ENCODE peak calls at places on chromosomes 16 and 17, in ten cellular contexts. One of them, this sample, is unnamed.

GRCh38 chr16:85515830-85516397 is 97.2 kb upstream of the GSE1 start:
- DNase-seq in stomach: peak; percentile 69
- DNase-seq in Peyer's patch: no peak
- DNase-seq in ovary: no peak
- DNase-seq in heart left ventricle: no peak
- DNase-seq in IMR-90: no peak
- DNase-seq in H1: no peak
- DNase-seq in gastrocnemius medialis: no peak
- DNase-seq in prostate gland: no peak
- DNase-seq in uterus: no peak
- DNase-seq in this sample: peak; percentile 89

GRCh38 chr16:77897038-77897437 is 108.7 kb downstream of the VAT1L start:
- DNase-seq in ovary: no peak
- DNase-seq in gastrocnemius medialis: no peak
- DNase-seq in Peyer's patch: no peak
- DNase-seq in IMR-90: peak; percentile 54
- DNase-seq in H1: no peak
- DNase-seq in uterus: no peak
- DNase-seq in prostate gland: no peak
- DNase-seq in stomach: no peak
- DNase-seq in heart left ventricle: no peak
- DNase-seq in this sample: no peak

GRCh38 chr17:75632863-75633483 is at the start of gene SMIM5:
- DNase-seq in H1: peak; percentile 97
- DNase-seq in IMR-90: peak; percentile 83
- DNase-seq in stomach: peak; percentile 89
- DNase-seq in heart left ventricle: peak; percentile 90
- DNase-seq in uterus: peak; percentile 88
- DNase-seq in gastrocnemius medialis: peak; percentile 63
- DNase-seq in prostate gland: peak; percentile 78
- DNase-seq in ovary: peak; percentile 90
- DNase-seq in Peyer's patch: peak; percentile 79
- DNase-seq in this sample: peak; percentile 89

GRCh38 chr17:76384987-76385891 is 830 bp downstream of the SPHK1 start:
- DNase-seq in H1: peak; percentile 74
- DNase-seq in IMR-90: peak; percentile 73
- DNase-seq in ovary: no peak
- DNase-seq in Peyer's patch: no peak
- DNase-seq in gastrocnemius medialis: no peak
- DNase-seq in prostate gland: no peak
- DNase-seq in heart left ventricle: peak; percentile 59
- DNase-seq in stomach: peak; percentile 31
- DNase-seq in uterus: no peak
- DNase-seq in this sample: peak; percentile 50

GRCh38 chr16:10009691-10010090 is 172.5 kb downstream of the GRIN2A start:
- DNase-seq in H1: no peak
- DNase-seq in prostate gland: no peak
- DNase-seq in Peyer's patch: no peak
- DNase-seq in gastrocnemius medialis: no peak
- DNase-seq in uterus: no peak
- DNase-seq in heart left ventricle: no peak
- DNase-seq in ovary: no peak
- DNase-seq in stomach: no peak
- DNase-seq in IMR-90: no peak
- DNase-seq in this sample: no peak

GRCh38 chr17:850086-850827 is 68.1 kb downstream of the MRM3 start:
- DNase-seq in stomach: no peak
- DNase-seq in IMR-90: no peak
- DNase-seq in Peyer's patch: no peak
- DNase-seq in prostate gland: no peak
- DNase-seq in heart left ventricle: no peak
- DNase-seq in gastrocnemius medialis: no peak
- DNase-seq in H1: no peak
- DNase-seq in ovary: no peak
- DNase-seq in uterus: no peak
- DNase-seq in this sample: peak; percentile 56

GRCh38 chr17:12973496-12974318 is 44.1 kb downstream of the ELAC2 start:
- DNase-seq in stomach: no peak
- DNase-seq in heart left ventricle: no peak
- DNase-seq in IMR-90: no peak
- DNase-seq in uterus: no peak
- DNase-seq in prostate gland: no peak
- DNase-seq in Peyer's patch: no peak
- DNase-seq in H1: peak; percentile 66
- DNase-seq in gastrocnemius medialis: no peak
- DNase-seq in ovary: no peak
- DNase-seq in this sample: no peak

GRCh38 chr16:85625053-85625452 is 11.9 kb downstream of the GSE1 start:
- DNase-seq in prostate gland: no peak
- DNase-seq in Peyer's patch: no peak
- DNase-seq in gastrocnemius medialis: no peak
- DNase-seq in stomach: peak; percentile 43
- DNase-seq in heart left ventricle: no peak
- DNase-seq in H1: no peak
- DNase-seq in IMR-90: no peak
- DNase-seq in uterus: no peak
- DNase-seq in ovary: no peak
- DNase-seq in this sample: no peak

DNA sequence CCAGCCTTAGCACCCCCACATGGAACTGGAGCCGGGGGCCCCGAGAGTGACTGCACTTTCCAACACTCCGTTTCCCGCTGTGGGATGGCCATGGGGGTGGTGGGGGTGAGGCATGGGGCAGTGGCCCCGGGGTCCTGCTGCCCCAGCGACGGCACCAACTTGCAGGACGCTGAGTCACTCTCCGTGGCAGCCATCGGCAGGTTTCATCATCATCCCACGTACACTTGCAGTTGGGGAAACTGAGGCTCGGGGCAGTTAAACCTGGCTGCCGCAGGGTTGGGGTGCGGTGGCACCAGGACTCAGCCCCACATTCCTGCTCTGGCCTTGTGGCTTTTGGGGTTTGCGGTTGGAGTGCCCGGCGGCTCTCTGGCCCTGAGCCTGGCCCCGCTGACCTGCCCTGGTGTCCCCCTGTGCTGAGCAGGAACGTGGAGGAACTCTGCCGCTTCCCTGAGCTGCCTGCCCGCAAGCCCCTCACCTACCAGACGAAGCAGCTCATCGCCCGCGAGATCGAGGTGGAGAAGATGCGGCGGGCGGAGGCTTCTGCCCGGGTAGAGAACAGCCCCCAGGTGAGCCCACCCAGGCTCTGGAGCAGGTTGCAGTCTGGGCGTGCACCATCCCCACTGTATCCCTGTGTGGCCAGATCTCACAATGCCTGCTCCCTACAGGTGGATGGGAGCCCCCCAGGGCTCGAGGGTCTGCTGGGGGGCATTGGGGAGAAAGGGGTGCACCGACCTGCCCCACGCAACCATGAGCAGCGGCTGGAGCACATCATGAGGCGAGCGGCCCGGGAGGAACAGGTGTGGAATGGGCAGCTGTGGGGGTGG is 4.0 kb downstream of the GNG13 start:
- DNase-seq in stomach: no peak
- DNase-seq in ovary: no peak
- DNase-seq in H1: no peak
- DNase-seq in gastrocnemius medialis: no peak
- DNase-seq in uterus: no peak
- DNase-seq in Peyer's patch: no peak
- DNase-seq in heart left ventricle: no peak
- DNase-seq in IMR-90: no peak
- DNase-seq in prostate gland: no peak
- DNase-seq in this sample: no peak
- H3K4me1 ChIP-seq in stomach: no peaks in the 10 kb centered on the region
- H3K4me1 ChIP-seq in ovary: no peaks in the 10 kb centered on the region
- H3K4me1 ChIP-seq in H1: no peaks in the 10 kb centered on the region
- H3K4me1 ChIP-seq in gastrocnemius medialis: no peaks in the 10 kb centered on the region
- H3K4me1 ChIP-seq in uterus: no peaks in the 10 kb centered on the region
- H3K4me1 ChIP-seq in Peyer's patch: no peaks in the 10 kb centered on the region
- H3K4me1 ChIP-seq in heart left ventricle: peaks cover 9% of the 10 kb centered on the region
- H3K4me1 ChIP-seq in IMR-90: no peaks in the 10 kb centered on the region
- H3K4me1 ChIP-seq in prostate gland: no peaks in the 10 kb centered on the region
- H3K4me1 ChIP-seq in this sample: no peaks in the 10 kb centered on the region

GRCh38 chr17:43477832-43478634 is 5.7 kb upstream of the DHX8 start:
- DNase-seq in Peyer's patch: no peak
- DNase-seq in IMR-90: no peak
- DNase-seq in uterus: no peak
- DNase-seq in H1: no peak
- DNase-seq in prostate gland: no peak
- DNase-seq in gastrocnemius medialis: no peak
- DNase-seq in ovary: no peak
- DNase-seq in heart left ventricle: no peak
- DNase-seq in stomach: no peak
- DNase-seq in this sample: no peak

GRCh38 chr17:43482103-43483012 is 1.4 kb upstream of the DHX8 start:
- DNase-seq in stomach: no peak
- DNase-seq in IMR-90: no peak
- DNase-seq in prostate gland: no peak
- DNase-seq in heart left ventricle: no peak
- DNase-seq in Peyer's patch: no peak
- DNase-seq in ovary: no peak
- DNase-seq in uterus: no peak
- DNase-seq in H1: no peak
- DNase-seq in gastrocnemius medialis: no peak
- DNase-seq in this sample: no peak

GRCh38 chr17:43479948-43480347 is 3.8 kb upstream of the DHX8 start:
- DNase-seq in heart left ventricle: no peak
- DNase-seq in prostate gland: no peak
- DNase-seq in uterus: no peak
- DNase-seq in stomach: no peak
- DNase-seq in H1: no peak
- DNase-seq in Peyer's patch: no peak
- DNase-seq in ovary: no peak
- DNase-seq in gastrocnemius medialis: no peak
- DNase-seq in IMR-90: no peak
- DNase-seq in this sample: no peak

DNA sequence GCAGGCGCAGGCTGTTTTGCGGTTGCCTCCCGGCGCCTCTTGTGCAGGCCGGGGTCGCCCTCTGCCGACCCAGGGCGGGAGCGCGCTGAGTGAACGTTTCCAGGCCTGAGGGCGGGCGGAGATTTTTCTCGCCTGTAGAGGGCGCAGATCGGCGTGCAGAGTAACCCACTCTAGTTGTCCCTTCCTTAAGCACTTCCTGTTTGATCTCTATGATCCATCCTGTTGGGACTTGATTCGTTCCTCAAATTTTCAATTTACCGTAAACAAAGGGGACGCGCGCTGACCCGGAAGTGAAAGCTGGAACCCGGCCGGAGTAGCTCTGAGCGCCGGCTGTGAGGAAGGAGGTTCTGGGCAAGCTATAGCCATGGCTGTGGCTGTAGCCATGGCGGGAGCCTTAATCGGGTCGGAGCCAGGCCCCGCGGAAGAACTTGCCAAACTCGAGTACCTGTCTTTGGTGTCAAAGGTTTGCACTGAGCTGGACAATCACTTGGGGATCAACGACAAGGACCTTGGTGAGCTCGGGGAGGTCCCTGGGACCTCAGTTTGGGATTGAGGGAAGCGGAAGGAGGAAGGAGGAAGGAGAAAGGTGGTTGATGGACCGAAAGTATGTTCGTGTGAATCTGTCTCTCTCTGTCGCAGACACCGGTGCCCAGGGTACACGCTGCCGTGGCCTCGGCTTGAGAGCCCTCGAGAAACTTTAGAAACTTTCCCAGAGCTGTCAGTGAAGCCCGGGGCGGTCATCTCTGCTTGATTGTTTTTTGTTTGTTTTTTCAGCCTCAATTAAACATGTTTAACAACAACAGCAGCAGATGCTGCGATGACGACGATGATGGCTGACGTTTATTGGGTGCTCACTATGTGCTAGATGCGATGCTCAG is at the start of gene DHX8:
- DNase-seq in H1: peak; percentile 99
- DNase-seq in IMR-90: peak; percentile 99
- DNase-seq in gastrocnemius medialis: peak; percentile 96
- DNase-seq in prostate gland: peak; percentile 95
- DNase-seq in Peyer's patch: peak; percentile 97
- DNase-seq in stomach: peak; percentile 99
- DNase-seq in uterus: peak; percentile 97
- DNase-seq in ovary: peak; percentile 96
- DNase-seq in heart left ventricle: peak; percentile 97
- DNase-seq in this sample: peak; percentile 98
- TF ChIP-seq POLR2A in H1: peak; percentile 94
- TF ChIP-seq POLR2A in IMR-90: peak; percentile 80
- TF ChIP-seq POLR2A in gastrocnemius medialis: peak; percentile 63
- TF ChIP-seq POLR2A in prostate gland: peak; percentile 49
- TF ChIP-seq POLR2A in Peyer's patch: peak; percentile 82
- TF ChIP-seq POLR2A in stomach: no peak
- TF ChIP-seq POLR2A in uterus: peak; percentile 49
- TF ChIP-seq POLR2A in ovary: peak; percentile 47
- TF ChIP-seq POLR2A in heart left ventricle: no peak
- TF ChIP-seq POLR2A in this sample: peak; percentile 92

DNA sequence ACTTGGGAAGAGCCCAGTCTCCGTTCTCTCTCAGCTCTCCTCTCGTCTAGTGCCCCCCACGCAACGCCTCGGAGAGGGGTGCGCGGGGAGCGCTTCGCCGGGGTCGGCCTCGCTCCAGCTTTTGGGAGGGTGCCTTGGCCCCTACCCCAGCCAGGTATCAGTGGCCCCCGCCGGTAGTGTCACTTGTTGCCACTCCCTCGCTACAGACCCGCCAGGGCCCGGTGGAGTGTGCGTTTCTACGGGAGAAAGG is 786 bp upstream of the CDH11 start:
- DNase-seq in Peyer's patch: no peak
- DNase-seq in IMR-90: no peak
- DNase-seq in heart left ventricle: no peak
- DNase-seq in prostate gland: no peak
- DNase-seq in gastrocnemius medialis: no peak
- DNase-seq in ovary: no peak
- DNase-seq in H1: peak; percentile 74
- DNase-seq in uterus: no peak
- DNase-seq in stomach: no peak
- DNase-seq in this sample: no peak
- H3K27ac ChIP-seq in Peyer's patch: peak overlapping the region; percentile 78
- H3K27ac ChIP-seq in IMR-90: peak overlapping the region; percentile 87
- H3K27ac ChIP-seq in heart left ventricle: peak overlapping the region; percentile 79
- H3K27ac ChIP-seq in prostate gland: peak overlapping the region; percentile 86
- H3K27ac ChIP-seq in gastrocnemius medialis: peak overlapping the region; percentile 60
- H3K27ac ChIP-seq in ovary: peak overlapping the region; percentile 91
- H3K27ac ChIP-seq in H1: no peak overlapping the region
- H3K27ac ChIP-seq in uterus: peak overlapping the region; percentile 94
- H3K27ac ChIP-seq in stomach: peak overlapping the region; percentile 72
- H3K27ac ChIP-seq in this sample: peak overlapping the region; percentile 41

GRCh38 chr17:61749823-61750404 is 113.4 kb downstream of the BRIP1 start:
- DNase-seq in ovary: no peak
- DNase-seq in H1: no peak
- DNase-seq in heart left ventricle: no peak
- DNase-seq in prostate gland: no peak
- DNase-seq in IMR-90: no peak
- DNase-seq in stomach: no peak
- DNase-seq in Peyer's patch: no peak
- DNase-seq in gastrocnemius medialis: no peak
- DNase-seq in uterus: no peak
- DNase-seq in this sample: no peak

GRCh38 chr17:61746248-61746985 is 116.9 kb downstream of the BRIP1 start:
- DNase-seq in gastrocnemius medialis: no peak
- DNase-seq in stomach: no peak
- DNase-seq in heart left ventricle: no peak
- DNase-seq in ovary: no peak
- DNase-seq in Peyer's patch: no peak
- DNase-seq in prostate gland: no peak
- DNase-seq in IMR-90: no peak
- DNase-seq in H1: no peak
- DNase-seq in uterus: no peak
- DNase-seq in this sample: no peak

GRCh38 chr17:61753696-61754095 is 109.6 kb downstream of the BRIP1 start:
- DNase-seq in gastrocnemius medialis: no peak
- DNase-seq in ovary: no peak
- DNase-seq in IMR-90: no peak
- DNase-seq in H1: no peak
- DNase-seq in Peyer's patch: no peak
- DNase-seq in prostate gland: no peak
- DNase-seq in heart left ventricle: no peak
- DNase-seq in stomach: no peak
- DNase-seq in uterus: no peak
- DNase-seq in this sample: no peak

GRCh38 chr17:61754124-61754523 is 109.2 kb downstream of the BRIP1 start:
- DNase-seq in Peyer's patch: no peak
- DNase-seq in heart left ventricle: no peak
- DNase-seq in stomach: no peak
- DNase-seq in prostate gland: no peak
- DNase-seq in ovary: no peak
- DNase-seq in uterus: no peak
- DNase-seq in gastrocnemius medialis: no peak
- DNase-seq in IMR-90: no peak
- DNase-seq in H1: no peak
- DNase-seq in this sample: no peak

GRCh38 chr17:61750656-61751055 is 112.7 kb downstream of the BRIP1 start:
- DNase-seq in H1: no peak
- DNase-seq in IMR-90: no peak
- DNase-seq in ovary: no peak
- DNase-seq in prostate gland: no peak
- DNase-seq in Peyer's patch: no peak
- DNase-seq in stomach: no peak
- DNase-seq in heart left ventricle: no peak
- DNase-seq in uterus: no peak
- DNase-seq in gastrocnemius medialis: no peak
- DNase-seq in this sample: no peak
- H3K4me1 ChIP-seq in H1: no peaks in the 10 kb centered on the region
- H3K4me1 ChIP-seq in IMR-90: no peaks in the 10 kb centered on the region
- H3K4me1 ChIP-seq in ovary: no peaks in the 10 kb centered on the region
- H3K4me1 ChIP-seq in prostate gland: no peaks in the 10 kb centered on the region
- H3K4me1 ChIP-seq in Peyer's patch: no peaks in the 10 kb centered on the region
- H3K4me1 ChIP-seq in stomach: no peaks in the 10 kb centered on the region
- H3K4me1 ChIP-seq in heart left ventricle: no peaks in the 10 kb centered on the region
- H3K4me1 ChIP-seq in uterus: no peaks in the 10 kb centered on the region
- H3K4me1 ChIP-seq in gastrocnemius medialis: no peaks in the 10 kb centered on the region
- H3K4me1 ChIP-seq in this sample: no peaks in the 10 kb centered on the region

This sample was measured in body of pancreas.